ENCODE peak calls at places on chromosomes 6 and 20, in seven cellular contexts. One of them, this sample, is unnamed.

GRCh38 chr6:133463789-133464188 is 222.6 kb downstream of the EYA4 start:
- DNase-seq in heart right ventricle: no peak
- DNase-seq in fibroblast of lung: peak; percentile 4
- DNase-seq in astrocyte of the spinal cord: no peak
- DNase-seq in fibroblast of mammary gland: no peak
- DNase-seq in mesothelial cell of epicardium: no peak
- DNase-seq in endothelial cell: no peak
- DNase-seq in this sample: no peak

GRCh38 chr6:101393291-101394251 is at the start of gene GRIK2:
- DNase-seq in fibroblast of mammary gland: peak; percentile 24
- DNase-seq in mesothelial cell of epicardium: peak; percentile 70
- DNase-seq in heart right ventricle: peak; percentile 49
- DNase-seq in fibroblast of lung: peak; percentile 28
- DNase-seq in astrocyte of the spinal cord: peak; percentile 20
- DNase-seq in endothelial cell: peak; percentile 71
- DNase-seq in this sample: peak; percentile 87

GRCh38 chr6:47242483-47243386 is 67.0 kb downstream of the TNFRSF21 start:
- DNase-seq in astrocyte of the spinal cord: peak; percentile 93
- DNase-seq in fibroblast of mammary gland: peak; percentile 93
- DNase-seq in endothelial cell: peak; percentile 15
- DNase-seq in mesothelial cell of epicardium: peak; percentile 48
- DNase-seq in fibroblast of lung: peak; percentile 95
- DNase-seq in heart right ventricle: peak; percentile 86
- DNase-seq in this sample: no peak

GRCh38 chr20:23049201-23049932 is at the start of gene THBD:
- DNase-seq in astrocyte of the spinal cord: peak; percentile 64
- DNase-seq in mesothelial cell of epicardium: no peak
- DNase-seq in fibroblast of mammary gland: peak; percentile 66
- DNase-seq in heart right ventricle: peak; percentile 82
- DNase-seq in endothelial cell: peak; percentile 76
- DNase-seq in fibroblast of lung: peak; percentile 52
- DNase-seq in this sample: no peak

GRCh38 chr6:14771026-14771425 is 474.8 kb upstream of the JARID2 start:
- DNase-seq in fibroblast of mammary gland: no peak
- DNase-seq in astrocyte of the spinal cord: no peak
- DNase-seq in endothelial cell: no peak
- DNase-seq in heart right ventricle: no peak
- DNase-seq in fibroblast of lung: no peak
- DNase-seq in mesothelial cell of epicardium: no peak
- DNase-seq in this sample: no peak

GRCh38 chr6:112501705-112502104 is 154.6 kb downstream of the RFPL4B start:
- DNase-seq in astrocyte of the spinal cord: peak; percentile 61
- DNase-seq in heart right ventricle: peak; percentile 21
- DNase-seq in fibroblast of lung: peak; percentile 69
- DNase-seq in mesothelial cell of epicardium: no peak
- DNase-seq in fibroblast of mammary gland: peak; percentile 14
- DNase-seq in endothelial cell: peak; percentile 38
- DNase-seq in this sample: peak; percentile 86

GRCh38 chr20:39855799-39856198 is 833.2 kb downstream of the MAFB start:
- DNase-seq in astrocyte of the spinal cord: peak; percentile 58
- DNase-seq in mesothelial cell of epicardium: no peak
- DNase-seq in fibroblast of lung: peak; percentile 84
- DNase-seq in heart right ventricle: no peak
- DNase-seq in endothelial cell: no peak
- DNase-seq in fibroblast of mammary gland: peak; percentile 86
- DNase-seq in this sample: no peak

GRCh38 chr6:168057836-168058235 is 21.2 kb downstream of the FRMD1 start:
- DNase-seq in fibroblast of mammary gland: no peak
- DNase-seq in fibroblast of lung: no peak
- DNase-seq in astrocyte of the spinal cord: no peak
- DNase-seq in endothelial cell: no peak
- DNase-seq in mesothelial cell of epicardium: no peak
- DNase-seq in heart right ventricle: no peak
- DNase-seq in this sample: no peak

GRCh38 chr20:63057133-63058117 is 50.7 kb upstream of the BHLHE23 start:
- DNase-seq in astrocyte of the spinal cord: peak; percentile 5
- DNase-seq in heart right ventricle: no peak
- DNase-seq in endothelial cell: no peak
- DNase-seq in mesothelial cell of epicardium: no peak
- DNase-seq in fibroblast of lung: no peak
- DNase-seq in fibroblast of mammary gland: peak; percentile 28
- DNase-seq in this sample: no peak

GRCh38 chr6:38489951-38490350 is 149.8 kb downstream of the BTBD9 start:
- DNase-seq in fibroblast of lung: peak; percentile 82
- DNase-seq in astrocyte of the spinal cord: peak; percentile 61
- DNase-seq in heart right ventricle: no peak
- DNase-seq in endothelial cell: no peak
- DNase-seq in fibroblast of mammary gland: peak; percentile 82
- DNase-seq in mesothelial cell of epicardium: no peak
- DNase-seq in this sample: no peak

GRCh38 chr6:144149558-144149893 is 791 bp upstream of the STX11 start:
- DNase-seq in astrocyte of the spinal cord: no peak
- DNase-seq in fibroblast of mammary gland: no peak
- DNase-seq in fibroblast of lung: no peak
- DNase-seq in endothelial cell: no peak
- DNase-seq in heart right ventricle: no peak
- DNase-seq in mesothelial cell of epicardium: no peak
- DNase-seq in this sample: no peak

GRCh38 chr6:125588268-125588667 is 161.2 kb upstream of the HEY2 start:
- DNase-seq in fibroblast of lung: no peak
- DNase-seq in astrocyte of the spinal cord: no peak
- DNase-seq in mesothelial cell of epicardium: no peak
- DNase-seq in endothelial cell: no peak
- DNase-seq in heart right ventricle: peak; percentile 11
- DNase-seq in fibroblast of mammary gland: no peak
- DNase-seq in this sample: no peak

GRCh38 chr6:128112494-128112893 is 211.6 kb upstream of the THEMIS start:
- DNase-seq in heart right ventricle: no peak
- DNase-seq in mesothelial cell of epicardium: no peak
- DNase-seq in fibroblast of lung: no peak
- DNase-seq in endothelial cell: no peak
- DNase-seq in astrocyte of the spinal cord: peak; percentile 14
- DNase-seq in fibroblast of mammary gland: peak; percentile 1
- DNase-seq in this sample: no peak

GRCh38 chr6:28841290-28841689 is 82.5 kb downstream of the TRIM27 start:
- DNase-seq in fibroblast of mammary gland: no peak
- DNase-seq in fibroblast of lung: no peak
- DNase-seq in endothelial cell: no peak
- DNase-seq in mesothelial cell of epicardium: no peak
- DNase-seq in heart right ventricle: no peak
- DNase-seq in astrocyte of the spinal cord: no peak
- DNase-seq in this sample: no peak

GRCh38 chr20:46324960-46325703 is 16.8 kb upstream of the CDH22 start:
- DNase-seq in mesothelial cell of epicardium: no peak
- DNase-seq in heart right ventricle: no peak
- DNase-seq in fibroblast of lung: no peak
- DNase-seq in fibroblast of mammary gland: peak; percentile 34
- DNase-seq in endothelial cell: peak; percentile 65
- DNase-seq in astrocyte of the spinal cord: peak; percentile 10
- DNase-seq in this sample: no peak
- TF ChIP-seq CTCF in mesothelial cell of epicardium: peak; percentile 20
- TF ChIP-seq CTCF in heart right ventricle: no peak
- TF ChIP-seq CTCF in fibroblast of lung: peak; percentile 33
- TF ChIP-seq CTCF in fibroblast of mammary gland: peak; percentile 49
- TF ChIP-seq CTCF in endothelial cell: no peak
- TF ChIP-seq CTCF in astrocyte of the spinal cord: peak; percentile 41
- TF ChIP-seq CTCF in this sample: peak; percentile 37

GRCh38 chr6:13765570-13765969 is 48.8 kb downstream of the MCUR1 start:
- DNase-seq in astrocyte of the spinal cord: peak; percentile 22
- DNase-seq in mesothelial cell of epicardium: no peak
- DNase-seq in endothelial cell: no peak
- DNase-seq in fibroblast of mammary gland: peak; percentile 59
- DNase-seq in heart right ventricle: no peak
- DNase-seq in fibroblast of lung: peak; percentile 60
- DNase-seq in this sample: no peak

GRCh38 chr6:13767121-13767794 is 47.1 kb downstream of the MCUR1 start:
- DNase-seq in heart right ventricle: peak; percentile 35
- DNase-seq in fibroblast of lung: peak; percentile 44
- DNase-seq in mesothelial cell of epicardium: no peak
- DNase-seq in fibroblast of mammary gland: peak; percentile 60
- DNase-seq in astrocyte of the spinal cord: peak; percentile 19
- DNase-seq in endothelial cell: no peak
- DNase-seq in this sample: no peak

GRCh38 chr6:13766201-13766634 is 48.1 kb downstream of the MCUR1 start:
- DNase-seq in fibroblast of mammary gland: peak; percentile 70
- DNase-seq in mesothelial cell of epicardium: no peak
- DNase-seq in heart right ventricle: no peak
- DNase-seq in endothelial cell: no peak
- DNase-seq in astrocyte of the spinal cord: peak; percentile 61
- DNase-seq in fibroblast of lung: peak; percentile 73
- DNase-seq in this sample: no peak

GRCh38 chr6:13769034-13769654 is 45.2 kb downstream of the MCUR1 start:
- DNase-seq in endothelial cell: no peak
- DNase-seq in astrocyte of the spinal cord: no peak
- DNase-seq in mesothelial cell of epicardium: no peak
- DNase-seq in fibroblast of lung: no peak
- DNase-seq in fibroblast of mammary gland: no peak
- DNase-seq in heart right ventricle: no peak
- DNase-seq in this sample: no peak

GRCh38 chr6:13769655-13770053 is 44.7 kb downstream of the MCUR1 start:
- DNase-seq in endothelial cell: peak; percentile 11
- DNase-seq in astrocyte of the spinal cord: no peak
- DNase-seq in fibroblast of lung: no peak
- DNase-seq in fibroblast of mammary gland: no peak
- DNase-seq in mesothelial cell of epicardium: no peak
- DNase-seq in heart right ventricle: peak; percentile 15
- DNase-seq in this sample: no peak
- TF ChIP-seq CTCF in endothelial cell: peak; percentile 50
- TF ChIP-seq CTCF in astrocyte of the spinal cord: peak; percentile 23
- TF ChIP-seq CTCF in fibroblast of lung: no peak
- TF ChIP-seq CTCF in fibroblast of mammary gland: no peak
- TF ChIP-seq CTCF in mesothelial cell of epicardium: peak; percentile 50
- TF ChIP-seq CTCF in heart right ventricle: no peak
- TF ChIP-seq CTCF in this sample: peak; percentile 31

GRCh38 chr6:36443951-36444428 is 1.2 kb downstream of the KCTD20 start:
- DNase-seq in fibroblast of mammary gland: no peak
- DNase-seq in astrocyte of the spinal cord: peak; percentile 38
- DNase-seq in mesothelial cell of epicardium: no peak
- DNase-seq in heart right ventricle: no peak
- DNase-seq in endothelial cell: peak; percentile 14
- DNase-seq in fibroblast of lung: no peak
- DNase-seq in this sample: no peak
- TF ChIP-seq CTCF in fibroblast of mammary gland: no peak
- TF ChIP-seq CTCF in astrocyte of the spinal cord: peak; percentile 8
- TF ChIP-seq CTCF in mesothelial cell of epicardium: no peak
- TF ChIP-seq CTCF in heart right ventricle: no peak
- TF ChIP-seq CTCF in endothelial cell: no peak
- TF ChIP-seq CTCF in fibroblast of lung: no peak
- TF ChIP-seq CTCF in this sample: peak; percentile 29

DNA sequence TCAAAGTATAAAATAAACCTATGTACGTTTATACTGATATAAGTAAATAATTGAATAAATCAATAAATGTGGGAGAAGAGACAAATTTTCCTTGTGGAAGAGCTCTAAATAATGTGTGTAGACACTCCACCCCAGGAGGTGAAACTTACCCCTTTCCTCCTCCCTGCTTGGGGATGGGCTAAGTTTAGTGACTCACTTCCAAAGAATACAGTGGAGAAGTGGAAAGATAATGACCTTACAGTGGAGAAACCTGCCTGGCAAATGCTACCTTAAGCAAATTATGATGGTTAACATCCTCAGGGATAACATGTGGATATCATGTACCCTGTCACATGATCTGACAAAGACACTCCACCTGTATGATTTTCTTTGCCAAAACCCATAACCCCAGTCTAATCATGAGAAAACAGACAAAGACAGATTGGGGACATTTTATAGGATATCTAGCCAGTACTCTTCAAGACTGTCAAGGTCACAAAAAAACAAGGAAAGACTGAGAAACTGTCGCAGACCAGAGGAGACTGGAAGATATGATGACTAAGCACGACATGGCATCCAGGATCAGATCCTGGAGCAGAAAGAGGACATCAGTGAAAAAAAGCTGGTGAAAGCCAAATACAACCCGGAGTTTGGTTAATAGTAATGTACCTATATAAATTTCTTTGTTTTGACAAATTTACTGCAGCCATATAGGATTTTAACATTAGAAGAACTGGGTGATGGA is 195.5 kb upstream of the PRDM1 start:
- DNase-seq in fibroblast of mammary gland: no peak
- DNase-seq in astrocyte of the spinal cord: no peak
- DNase-seq in heart right ventricle: no peak
- DNase-seq in mesothelial cell of epicardium: no peak
- DNase-seq in fibroblast of lung: peak; percentile 20
- DNase-seq in endothelial cell: no peak
- DNase-seq in this sample: no peak
- TF ChIP-seq CTCF in fibroblast of mammary gland: no peak
- TF ChIP-seq CTCF in astrocyte of the spinal cord: no peak
- TF ChIP-seq CTCF in heart right ventricle: no peak
- TF ChIP-seq CTCF in mesothelial cell of epicardium: no peak
- TF ChIP-seq CTCF in fibroblast of lung: no peak
- TF ChIP-seq CTCF in endothelial cell: no peak
- TF ChIP-seq CTCF in this sample: no peak

DNA sequence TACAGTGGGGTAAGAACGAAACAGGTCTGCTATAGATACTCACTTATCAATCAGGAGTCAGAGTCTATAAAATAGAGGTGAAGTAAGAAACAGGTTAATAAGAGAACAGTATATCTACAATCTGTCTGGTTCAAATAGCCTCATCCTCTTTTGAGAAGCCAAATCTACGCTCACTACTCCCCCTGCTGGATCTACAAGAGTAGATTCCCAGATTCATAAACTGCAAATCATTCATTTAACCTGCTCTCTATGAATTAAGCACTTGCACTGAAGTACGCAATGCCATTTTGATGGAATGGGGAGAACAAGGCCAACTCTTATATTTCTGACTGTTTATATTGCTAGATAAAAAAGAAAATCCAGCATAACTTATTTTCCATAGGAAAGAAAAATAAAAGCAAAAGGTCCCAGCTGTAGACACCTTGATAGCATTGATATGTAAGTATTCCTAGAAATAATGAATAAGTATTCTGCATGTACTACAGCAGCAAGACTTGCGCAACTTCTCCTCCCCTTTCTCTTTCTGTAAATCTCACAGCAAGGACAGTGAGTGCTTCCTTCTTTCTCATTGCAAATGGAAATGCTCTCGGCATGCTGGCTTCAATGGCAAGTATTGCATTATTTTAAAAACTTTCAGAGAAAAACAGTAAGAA is 92.3 kb downstream of the RFX6 start:
- DNase-seq in fibroblast of mammary gland: peak; percentile 63
- DNase-seq in heart right ventricle: no peak
- DNase-seq in fibroblast of lung: peak; percentile 40
- DNase-seq in mesothelial cell of epicardium: no peak
- DNase-seq in astrocyte of the spinal cord: peak; percentile 50
- DNase-seq in endothelial cell: peak; percentile 27
- DNase-seq in this sample: no peak
- TF ChIP-seq CTCF in fibroblast of mammary gland: peak; percentile 85
- TF ChIP-seq CTCF in heart right ventricle: no peak
- TF ChIP-seq CTCF in fibroblast of lung: peak; percentile 75
- TF ChIP-seq CTCF in mesothelial cell of epicardium: peak; percentile 70
- TF ChIP-seq CTCF in astrocyte of the spinal cord: peak; percentile 77
- TF ChIP-seq CTCF in endothelial cell: peak; percentile 74
- TF ChIP-seq CTCF in this sample: peak; percentile 71

This sample was measured in osteocyte.